ENCODE peak calls at places on chromosomes 6 and 20, in six cellular contexts. P is C1 segment of cervical spinal cord, A is ELR, T is endothelial cell of umbilical vein, H is Ammon's horn, E is cardiac fibroblast. M is an unnamed sample.

GRCh38 chr20:9927224-9927623 is 88.3 kb upstream of the PAK5 start:
- DNase-seq in E (no peak), A (no peak), P (no peak), T (no peak), H (no peak), M (no peak)

GRCh38 chr6:146582857-146583256 is 15.9 kb upstream of the ADGB start:
- DNase-seq in H (peak), A (no peak), E (peak), P (no peak), T (no peak), M (peak)

GRCh38 chr6:144317736-144318135 is 32.6 kb downstream of the UTRN start:
- DNase-seq in T (peak), H (no peak), P (no peak), A (no peak), E (peak), M (no peak)

GRCh38 chr6:14932485-14933178 is 313.2 kb upstream of the JARID2 start:
- DNase-seq in T (no peak), P (no peak), E (no peak), A (no peak), H (peak), M (no peak)

GRCh38 chr20:50314326-50314725 is 123.7 kb downstream of the CEBPB start:
- DNase-seq in A (no peak), E (no peak), T (no peak), H (no peak), P (no peak), M (no peak)

GRCh38 chr6:111605100-111605748 is 454 bp downstream of the TRAF3IP2 start:
- DNase-seq in T (peak), H (peak), A (peak), E (peak), P (no peak), M (peak)

GRCh38 chr6:139243531-139243930 is 48.3 kb downstream of the TXLNB start:
- DNase-seq in T (no peak), H (no peak), P (no peak), E (no peak), A (no peak), M (no peak)

GRCh38 chr6:112085666-112086065 is 1.6 kb downstream of the TUBE1 start:
- DNase-seq in H (no peak), E (no peak), T (no peak), P (no peak), A (no peak), M (peak)

GRCh38 chr6:160995271-160995670 is 3.7 kb downstream of the MAP3K4 start:
- DNase-seq in P (no peak), T (no peak), A (no peak), E (no peak), H (no peak), M (no peak)